ENCODE peak calls at places on chromosome 3, in six cellular contexts. V is left ventricle myocardium inferior, J is esophagus squamous epithelium, K is HFF-Myc, X is Calu3, G is HepG2. Q is an unnamed sample.

GRCh38 chr3:15361494-15362214 is 29.3 kb upstream of the SH3BP5 start:
- DNase-seq in K (no peak), X (no peak), G (no peak), V (no peak), J (no peak), Q (no peak)

GRCh38 chr3:185824051-185824466 is 783 bp downstream of the IGF2BP2 start:
- DNase-seq in V (no peak), K (no peak), G (no peak), J (no peak), X (peak; percentile 50), Q (no peak)

GRCh38 chr3:13705702-13706280 is 156.9 kb downstream of the FBLN2 start:
- DNase-seq in G (no peak), V (peak; percentile 3), K (no peak), J (no peak), X (no peak), Q (no peak)

GRCh38 chr3:129087138-129087702 is 26.6 kb downstream of the GP9 start:
- DNase-seq in X (no peak), G (peak; percentile 51), J (no peak), V (peak; percentile 45), K (no peak), Q (no peak)

GRCh38 chr3:41330465-41330864 is 131.2 kb downstream of the CTNNB1 start:
- DNase-seq in J (no peak), V (no peak), G (no peak), K (no peak), X (no peak), Q (no peak)

GRCh38 chr3:120157113-120157512 is 62.9 kb upstream of the GSK3B start:
- DNase-seq in G (no peak), V (no peak), K (no peak), X (no peak), J (no peak), Q (no peak)

GRCh38 chr3:172201990-172202318 is 162.6 kb downstream of the FNDC3B start:
- DNase-seq in K (no peak), J (no peak), G (no peak), X (no peak), V (no peak), Q (peak; percentile 57)

GRCh38 chr3:14434541-14435151 is 32.2 kb downstream of the SLC6A6 start:
- DNase-seq in G (no peak), V (peak; percentile 51), X (peak; percentile 20), K (no peak), J (no peak), Q (no peak)

GRCh38 chr3:171813897-171814460 is 3.7 kb upstream of the PLD1 start:
- DNase-seq in V (no peak), G (no peak), J (no peak), K (no peak), X (no peak), Q (no peak)

GRCh38 chr3:13584901-13585300 is 36.0 kb downstream of the FBLN2 start:
- DNase-seq in X (no peak), G (no peak), K (no peak), J (no peak), V (no peak), Q (no peak)

GRCh38 chr3:105513886-105514285 is 147.2 kb downstream of the ALCAM start:
- DNase-seq in K (no peak), V (no peak), X (no peak), J (no peak), G (no peak), Q (no peak)

GRCh38 chr3:105518201-105518600 is 151.5 kb downstream of the ALCAM start:
- DNase-seq in J (no peak), X (no peak), K (no peak), G (no peak), V (no peak), Q (no peak)

GRCh38 chr3:105513042-105513441 is 146.3 kb downstream of the ALCAM start:
- DNase-seq in K (no peak), J (no peak), X (no peak), G (no peak), V (no peak), Q (peak; percentile 16)

GRCh38 chr3:105518806-105519418 is 152.2 kb downstream of the ALCAM start:
- DNase-seq in K (peak; percentile 48), J (no peak), V (no peak), X (peak; percentile 35), G (peak; percentile 35), Q (peak; percentile 47)

DNA sequence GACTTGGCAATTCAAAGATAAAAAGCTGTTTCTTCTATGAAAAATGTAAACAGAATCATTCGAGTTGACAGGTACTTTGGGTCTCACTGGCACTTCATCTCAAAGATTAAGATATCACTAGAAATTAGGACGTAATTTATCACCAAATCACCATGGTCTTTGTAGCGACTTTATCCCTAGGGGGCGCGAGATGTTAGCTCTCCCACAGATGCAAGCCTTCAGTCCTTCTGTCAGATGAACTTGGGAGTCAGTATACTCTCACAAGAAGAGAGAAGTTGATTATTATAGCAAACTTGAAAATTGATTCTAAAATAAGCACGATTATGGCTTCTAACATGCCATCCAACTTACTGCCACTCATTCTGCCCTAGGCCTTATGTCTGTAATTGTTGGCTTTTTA is 150.3 kb downstream of the ALCAM start:
- DNase-seq in J (no peak), K (no peak), X (no peak), G (no peak), V (no peak), Q (no peak)
- TF ChIP-seq CTCF in J (no peak), K (no peak), X (no peak), G (no peak), V (no peak), Q (peak; percentile 7)

GRCh38 chr3:109330405-109330804 is 6.9 kb downstream of the DPPA4 start:
- DNase-seq in X (no peak), J (no peak), V (no peak), G (no peak), K (no peak), Q (no peak)

GRCh38 chr3:109331692-109332091 is 5.7 kb downstream of the DPPA4 start:
- DNase-seq in G (no peak), J (no peak), V (no peak), K (no peak), X (no peak), Q (no peak)

GRCh38 chr3:109325657-109326056 is 9.3 kb upstream of the DPPA2 start:
- DNase-seq in X (no peak), V (no peak), J (no peak), G (no peak), K (no peak), Q (no peak)

GRCh38 chr3:109325109-109325508 is 8.8 kb upstream of the DPPA2 start:
- DNase-seq in V (no peak), J (no peak), K (no peak), X (no peak), G (no peak), Q (no peak)

GRCh38 chr3:109328202-109328601 is 9.1 kb downstream of the DPPA4 start:
- DNase-seq in X (no peak), K (no peak), G (no peak), V (no peak), J (no peak), Q (no peak)
- TF ChIP-seq CTCF in X (no peak), K (no peak), G (no peak), V (no peak), J (no peak), Q (no peak)

DNA sequence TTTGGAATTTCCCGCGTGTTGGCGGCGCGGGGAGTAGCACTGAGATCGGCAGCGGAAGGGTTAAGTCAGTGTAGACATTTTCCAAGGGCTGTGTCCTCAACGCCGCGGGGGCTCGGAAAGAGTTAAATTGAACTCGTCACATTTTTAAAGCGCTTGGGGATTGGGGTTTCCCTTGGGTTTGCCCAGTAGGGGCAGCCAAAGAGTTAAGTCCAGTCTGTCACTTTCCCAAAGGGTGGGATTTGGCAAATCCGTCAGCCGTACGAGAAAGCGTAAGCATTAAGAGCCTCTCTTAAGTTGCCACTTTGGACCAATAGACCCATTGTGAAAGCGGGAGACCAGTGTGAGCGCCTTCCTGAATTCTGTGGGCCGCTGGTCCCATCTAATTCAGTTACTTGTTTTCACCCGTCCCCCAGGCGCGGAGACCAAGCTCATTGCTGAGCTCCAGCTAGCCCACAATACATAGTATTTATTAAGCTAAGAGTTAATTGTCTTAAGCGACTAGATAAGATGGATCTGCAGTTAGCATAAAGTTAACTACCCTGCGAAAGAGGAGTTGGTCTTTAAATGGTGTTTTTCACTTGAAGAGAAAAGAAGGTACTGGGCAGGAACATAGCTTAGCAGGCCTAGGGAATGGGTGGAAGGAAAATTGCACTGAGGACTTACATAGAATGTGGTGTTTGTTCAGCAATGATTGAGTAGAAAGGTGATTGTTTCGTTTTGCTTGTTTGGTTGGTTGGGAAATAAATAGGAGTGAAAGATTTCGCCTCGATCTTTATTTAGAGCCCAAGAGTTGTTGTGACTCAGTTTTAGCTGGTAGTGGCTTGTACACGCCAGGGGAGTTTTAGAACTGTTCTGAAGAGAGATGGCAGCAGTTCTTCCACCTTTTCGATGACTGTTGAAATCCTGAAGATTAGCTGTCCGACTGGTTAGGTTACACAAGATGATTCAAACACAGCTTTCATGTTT is 932 bp downstream of the ARL8B start:
- DNase-seq in G (peak; percentile 54), V (peak; percentile 19), J (no peak), K (no peak), X (peak; percentile 17), Q (peak; percentile 44)
- TF ChIP-seq CTCF in G (no peak), V (no peak), J (no peak), K (no peak), X (no peak), Q (no peak)

GRCh38 chr3:111764645-111765091 is 94.4 kb upstream of the PHLDB2 start:
- DNase-seq in G (peak; percentile 72), J (no peak), V (no peak), X (no peak), K (peak; percentile 26), Q (no peak)
- TF ChIP-seq CTCF in G (peak; percentile 23), J (no peak), V (no peak), X (no peak), K (no peak), Q (no peak)

GRCh38 chr3:47380601-47381316 is at the start of gene PTPN23:
- DNase-seq in X (peak; percentile 98), V (peak; percentile 99), G (peak; percentile 97), J (peak; percentile 86), K (peak; percentile 97), Q (peak; percentile 99)

GRCh38 chr3:47379488-47379899 is 1.3 kb upstream of the PTPN23 start:
- DNase-seq in G (peak; percentile 79), K (no peak), V (no peak), X (no peak), J (no peak), Q (no peak)

GRCh38 chr3:47378869-47379268 is 2.0 kb upstream of the PTPN23 start:
- DNase-seq in K (no peak), V (no peak), X (no peak), G (no peak), J (no peak), Q (no peak)

GRCh38 chr3:47381317-47382157 is 716 bp downstream of the PTPN23 start:
- DNase-seq in K (peak; percentile 39), X (peak; percentile 80), G (peak; percentile 80), V (peak; percentile 86), J (peak; percentile 41), Q (peak; percentile 69)

DNA sequence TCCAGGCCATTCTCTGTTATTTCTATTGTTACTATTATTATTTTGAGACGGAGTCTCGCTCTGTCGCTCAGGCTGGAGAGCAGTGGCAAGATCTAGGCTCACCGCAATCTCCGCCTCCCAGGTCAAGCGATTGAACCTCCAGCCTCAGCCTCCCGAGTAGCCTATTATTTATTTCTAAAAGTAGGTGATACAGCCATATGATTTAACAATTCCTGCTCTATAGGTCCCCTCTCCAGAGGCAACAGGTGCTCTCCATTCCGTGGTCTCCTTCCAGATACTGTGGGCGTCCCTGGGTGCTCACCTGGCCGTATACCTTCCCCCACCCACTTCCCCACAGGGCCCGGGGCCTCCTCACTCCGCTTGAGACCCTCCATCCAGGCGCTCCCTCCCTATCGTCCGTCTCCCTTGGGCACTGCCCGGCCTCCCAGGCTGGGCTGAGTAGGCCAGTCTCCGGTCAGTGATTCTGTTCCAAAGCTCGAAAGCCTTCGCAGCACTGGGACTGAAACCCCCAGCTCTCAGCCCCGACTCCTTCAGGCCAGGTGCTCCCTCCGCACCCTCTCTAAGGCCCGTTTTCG is 708 bp upstream of the PTPN23 start:
- DNase-seq in X (no peak), V (no peak), J (no peak), K (no peak), G (no peak), Q (no peak)
- TF ChIP-seq CTCF in X (no peak), V (no peak), J (no peak), K (no peak), G (no peak), Q (no peak)